ENCODE peak calls at places on chromosomes 7 and 10, in four cellular contexts. K is GM10248, D is WTC11, G is astrocyte of the cerebellum. S is an unnamed sample.
A peak's percentile ranks its signal among the peaks of the same experiment; 100 is the strongest.

GRCh38 chr7:322111-322671 is 32.2 kb downstream of the FOXL3 start:
- DNase-seq in K (peak; percentile 94), D (peak; percentile 94), G (no peak), S (peak; percentile 17)

GRCh38 chr7:43585521-43585920 is 2.6 kb downstream of the STK17A start:
- DNase-seq in G (no peak), K (no peak), D (no peak), S (peak; percentile 90)

GRCh38 chr10:131928248-131929095 is 27.7 kb downstream of the PPP2R2D start:
- DNase-seq in K (peak; percentile 82), D (no peak), G (no peak), S (no peak)

GRCh38 chr7:7664344-7664743 is 23.8 kb downstream of the UMAD1 start:
- DNase-seq in K (no peak), D (no peak), G (no peak), S (no peak)

GRCh38 chr10:103814104-103814503 is 41.3 kb downstream of the SH3PXD2A start:
- DNase-seq in D (no peak), G (no peak), K (no peak), S (no peak)

GRCh38 chr10:29915116-29915785 is 144.1 kb downstream of the JCAD start:
- DNase-seq in K (no peak), G (peak; percentile 80), D (no peak), S (peak; percentile 30)

GRCh38 chr10:132094581-132095234 is 29.0 kb downstream of the JAKMIP3 start:
- DNase-seq in G (no peak), K (no peak), D (no peak), S (no peak)

GRCh38 chr7:92517626-92518025 is 10.7 kb downstream of the PEX1 start:
- DNase-seq in G (no peak), K (no peak), D (no peak), S (no peak)

GRCh38 chr10:18312385-18313145 is 172.3 kb downstream of the CACNB2 start:
- DNase-seq in K (peak; percentile 41), D (no peak), G (peak; percentile 12), S (peak; percentile 71)

GRCh38 chr7:128738570-128739047 is 550 bp upstream of the CALU start:
- DNase-seq in D (no peak), K (peak; percentile 26), G (no peak), S (peak; percentile 75)

GRCh38 chr7:128740996-128741395 is 1.8 kb downstream of the CALU start:
- DNase-seq in G (no peak), K (no peak), D (no peak), S (peak; percentile 66)

GRCh38 chr7:128737867-128738390 is 1.2 kb upstream of the CALU start:
- DNase-seq in D (no peak), G (no peak), K (no peak), S (peak; percentile 59)

GRCh38 chr7:128739990-128740682 is 977 bp downstream of the CALU start:
- DNase-seq in G (no peak), D (no peak), K (no peak), S (peak; percentile 23)

DNA sequence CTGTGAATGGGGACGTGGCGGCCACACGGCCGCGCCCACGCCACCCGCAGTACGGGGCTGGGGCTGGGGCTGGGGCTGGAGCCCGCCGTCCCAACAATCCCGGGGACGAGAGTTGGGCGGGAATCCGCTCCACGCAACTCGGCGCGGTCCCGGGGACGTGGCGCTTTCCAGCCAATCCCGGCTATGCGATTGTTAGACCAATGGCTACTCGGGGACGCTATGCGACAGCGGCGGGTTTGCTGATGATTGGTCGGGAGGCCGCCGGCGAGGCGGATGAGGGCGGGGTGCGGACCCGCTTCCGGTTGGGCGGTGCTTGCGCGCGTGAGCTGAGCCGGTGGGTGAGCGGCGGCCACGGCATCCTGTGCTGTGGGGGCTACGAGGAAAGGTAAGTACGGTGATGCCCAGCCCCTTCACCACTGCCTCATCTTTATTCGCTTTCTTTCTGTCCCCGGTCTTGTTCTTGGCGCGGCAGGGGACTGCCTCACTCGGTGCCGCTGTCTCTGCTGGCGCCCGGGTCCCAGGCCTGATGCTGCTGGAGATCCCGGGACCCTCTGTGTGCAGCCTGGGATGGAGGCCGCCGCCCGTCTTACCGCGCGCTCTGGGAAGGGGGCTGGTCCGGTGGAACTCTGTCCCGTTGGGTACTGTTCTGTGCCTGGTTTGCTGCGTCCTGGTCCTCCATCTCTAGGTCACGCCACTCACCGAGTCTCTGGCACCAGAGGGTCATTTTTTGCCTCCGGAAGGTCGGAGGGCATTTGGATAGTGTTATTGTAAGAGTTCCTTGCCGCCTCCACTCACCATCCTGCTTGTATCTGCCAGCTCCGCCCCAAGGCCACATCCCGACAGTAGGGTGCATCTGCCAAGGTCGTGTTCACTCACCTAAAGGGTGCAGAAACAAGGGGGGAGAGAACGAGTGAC is at the start of gene CALU:
- DNase-seq in D (peak; percentile 96), K (peak; percentile 100), G (peak; percentile 92), S (peak; percentile 97)
- TF ChIP-seq CTCF in D (no peak), K (no peak), G (no peak), S (no peak)

DNA sequence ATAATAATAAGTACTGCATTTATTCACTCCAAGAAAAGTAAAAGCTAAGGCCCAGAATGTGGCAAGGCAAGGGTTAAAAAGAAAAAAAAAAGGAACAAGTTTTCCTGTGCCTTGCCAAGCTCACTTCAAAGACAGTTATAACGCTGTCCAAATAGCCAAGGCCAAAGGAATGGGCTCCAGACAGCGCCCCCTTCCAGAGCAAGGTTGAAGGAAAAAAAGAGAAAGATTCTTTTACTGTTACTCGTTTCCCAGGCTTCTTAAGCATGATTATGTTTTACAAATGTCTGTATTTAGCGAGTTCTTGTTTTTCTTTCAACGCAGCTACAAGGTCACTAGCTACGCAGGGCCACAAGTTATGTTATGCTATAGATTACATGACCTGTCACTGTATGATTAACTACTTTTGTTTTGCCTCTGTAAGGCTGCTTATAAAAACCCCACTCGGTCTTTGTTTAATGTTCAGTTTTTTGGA is 9.1 kb upstream of the EIF4H start:
- DNase-seq in D (peak; percentile 49), K (no peak), G (no peak), S (no peak)
- TF ChIP-seq CTCF in D (no peak), K (peak; percentile 27), G (peak; percentile 61), S (peak; percentile 57)

GRCh38 chr7:155533827-155534690 is 12.3 kb downstream of the CNPY1 start:
- DNase-seq in D (peak; percentile 83), K (peak; percentile 76), G (no peak), S (no peak)
- TF ChIP-seq CTCF in D (peak; percentile 68), K (peak; percentile 59), G (peak; percentile 77), S (peak; percentile 54)

DNA sequence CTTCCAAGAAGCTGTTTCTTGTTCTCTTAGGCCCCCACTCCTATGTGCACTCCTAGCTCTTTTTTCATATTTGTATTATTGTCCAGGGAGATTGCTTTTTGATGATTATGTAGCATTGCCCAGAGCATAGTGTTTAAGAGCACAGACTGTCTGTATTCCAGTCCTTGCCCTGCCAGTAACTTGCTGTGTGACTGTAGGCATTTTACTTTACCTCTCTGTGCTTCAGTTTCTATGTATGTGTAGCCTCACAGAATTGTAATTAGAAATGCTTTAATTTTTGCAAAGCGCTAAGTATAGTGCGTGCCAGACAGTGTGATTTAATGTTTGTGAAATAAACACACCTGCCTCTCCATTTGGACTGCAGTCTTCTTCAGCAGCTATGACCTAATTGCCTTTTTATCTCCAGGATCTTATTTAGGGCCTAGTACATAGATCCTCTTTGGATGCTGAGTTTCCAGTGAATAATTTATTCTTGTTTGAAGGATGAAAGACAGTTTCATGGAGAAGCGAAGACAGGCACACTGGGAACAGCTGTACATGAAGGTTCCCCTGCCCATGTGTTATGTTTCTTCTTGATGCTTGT is 1.4 kb downstream of the SEC23IP start:
- DNase-seq in K (no peak), G (no peak), D (no peak), S (no peak)
- TF ChIP-seq CTCF in K (no peak), G (no peak), D (no peak), S (no peak)

GRCh38 chr7:70856889-70857511 is 274.9 kb upstream of the GALNT17 start:
- DNase-seq in D (peak; percentile 93), G (peak; percentile 47), K (peak; percentile 50), S (peak; percentile 57)
- TF ChIP-seq CTCF in D (peak; percentile 98), G (peak; percentile 74), K (peak; percentile 84), S (peak; percentile 81)

GRCh38 chr7:146557971-146558469 is 441.4 kb downstream of the CNTNAP2 start:
- DNase-seq in D (no peak), K (no peak), G (no peak), S (no peak)
- TF ChIP-seq CTCF in D (no peak), K (no peak), G (no peak), S (no peak)

S was measured in fibroblast of the aortic adventitia.